ENCODE peak calls at places on chromosomes 11 and 22, in six cellular contexts. D is SJSA1; N is IMR-90; M is cardiac muscle cell; Y is CD4-positive, CD25-positive, alpha-beta regulatory T cell; F is RWPE1. I is an unnamed sample.

GRCh38 chr22:25420925-25421904 is 143.3 kb upstream of the GRK3 start:
- DNase-seq in F (no peak), M (no peak), Y (no peak), N (no peak), D (no peak), I (peak)

GRCh38 chr11:92406472-92406871 is 181.9 kb downstream of the FAT3 start:
- DNase-seq in M (no peak), N (no peak), Y (no peak), D (no peak), F (no peak), I (no peak)

GRCh38 chr22:42289671-42290269 is 19.3 kb upstream of the TCF20 start:
- DNase-seq in Y (no peak), N (no peak), F (no peak), D (no peak), M (no peak), I (no peak)

GRCh38 chr11:17861036-17861755 is 126.6 kb downstream of the KCNC1 start:
- DNase-seq in M (no peak), N (peak), D (no peak), F (no peak), Y (no peak), I (no peak)

GRCh38 chr22:33597274-33597985 is 322.8 kb downstream of the LARGE1 start:
- DNase-seq in N (no peak), F (no peak), D (no peak), M (no peak), Y (no peak), I (no peak)

GRCh38 chr11:63667993-63668392 is 3.2 kb downstream of the ATL3 start:
- DNase-seq in D (peak), N (peak), M (no peak), F (peak), Y (no peak), I (no peak)

GRCh38 chr11:128502736-128503135 is 84.6 kb downstream of the ETS1 start:
- DNase-seq in M (no peak), D (peak), F (peak), N (peak), Y (no peak), I (no peak)

GRCh38 chr11:10303558-10304363 is 1.1 kb upstream of the ADM start:
- DNase-seq in Y (peak), N (peak), F (peak), M (peak), D (peak), I (peak)

GRCh38 chr11:66118847-66119246 is 48.8 kb downstream of the PACS1 start:
- DNase-seq in F (no peak), D (no peak), Y (no peak), N (no peak), M (peak), I (no peak)

GRCh38 chr11:66113132-66113856 is 43.2 kb downstream of the PACS1 start:
- DNase-seq in D (peak), Y (no peak), N (peak), M (no peak), F (peak), I (no peak)

GRCh38 chr11:66119348-66120133 is 49.5 kb downstream of the PACS1 start:
- DNase-seq in N (peak), D (peak), Y (no peak), M (no peak), F (peak), I (no peak)

GRCh38 chr11:66115638-66116410 is 45.8 kb downstream of the PACS1 start:
- DNase-seq in F (no peak), Y (peak), N (peak), M (no peak), D (no peak), I (no peak)

GRCh38 chr11:66116576-66117361 is 46.7 kb downstream of the PACS1 start:
- DNase-seq in F (no peak), M (no peak), N (no peak), D (no peak), Y (no peak), I (no peak)
- H3K27ac ChIP-seq in F (peak), M (no peak), N (no peak), D (no peak), Y (peak), I (no peak)

DNA sequence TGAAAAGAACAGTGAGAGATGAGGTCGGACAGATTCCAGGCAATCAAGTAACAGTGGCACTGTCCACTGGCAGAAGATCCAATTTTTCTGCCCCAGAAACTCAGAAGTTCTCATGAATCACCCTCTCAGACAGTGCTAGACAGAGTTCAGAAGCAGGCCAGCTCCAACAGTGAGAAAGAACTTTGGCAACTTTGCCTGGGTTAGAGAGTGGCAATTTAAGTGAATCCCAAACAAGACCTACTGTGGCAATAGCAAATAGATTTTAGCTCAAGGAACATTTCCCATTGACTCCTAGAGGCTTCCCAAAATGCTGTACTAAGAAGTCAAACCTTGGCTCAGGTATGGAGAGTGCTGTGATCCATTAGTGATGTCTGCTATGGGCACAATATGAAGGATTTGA is 12.3 kb downstream of the CD44 start:
- DNase-seq in F (no peak), Y (no peak), N (no peak), D (no peak), M (no peak), I (no peak)
- H3K27ac ChIP-seq in F (no peak), Y (peak), N (peak), D (no peak), M (no peak), I (no peak)

GRCh38 chr11:34160791-34161190 is 55.4 kb downstream of the NAT10 start:
- DNase-seq in M (no peak), F (no peak), Y (no peak), D (no peak), N (no peak), I (no peak)
- H3K27ac ChIP-seq in M (no peak), F (no peak), Y (no peak), D (no peak), N (no peak), I (no peak)

GRCh38 chr22:40654522-40655167 is 18.1 kb upstream of the MRTFA start:
- DNase-seq in N (peak), F (peak), Y (no peak), M (no peak), D (no peak), I (peak)
- H3K27ac ChIP-seq in N (peak), F (peak), Y (no peak), M (peak), D (no peak), I (peak)

I was measured in H9.